ENCODE peak calls at places on chromosome 14, in four cellular contexts. X, E, F and V are unnamed samples.

GRCh38 chr14:53384536-53384935 is 231.4 kb upstream of the DDHD1 start:
- DNase-seq in X (no peak), E (no peak), F (no peak), V (no peak)

GRCh38 chr14:61671086-61671485 is 24.2 kb upstream of the HIF1A start:
- DNase-seq in X (no peak), E (no peak), F (no peak), V (no peak)

GRCh38 chr14:39417014-39417413 is 15.2 kb downstream of the FBXO33 start:
- DNase-seq in X (peak), E (peak), F (peak), V (peak)

GRCh38 chr14:60506985-60507829 is 1.7 kb upstream of the SIX6 start:
- DNase-seq in X (no peak), E (no peak), F (peak), V (no peak)

GRCh38 chr14:24695265-24696241 is 61.6 kb upstream of the GZMB start:
- DNase-seq in X (no peak), E (no peak), F (no peak), V (no peak)

GRCh38 chr14:42554091-42554490 is 947.4 kb downstream of the LRFN5 start:
- DNase-seq in X (no peak), E (no peak), F (no peak), V (no peak)

GRCh38 chr14:31829256-31829923 is 247.7 kb upstream of the ARHGAP5 start:
- DNase-seq in X (no peak), E (peak), F (peak), V (peak)

GRCh38 chr14:73239463-73240241 is 2.3 kb downstream of the PAPLN start:
- DNase-seq in X (no peak), E (peak), F (peak), V (peak)

GRCh38 chr14:77616454-77617229 is at the start of gene SPTLC2:
- DNase-seq in X (peak), E (peak), F (peak), V (peak)
- H3K4me2 ChIP-seq in X (peak), E (peak), F (peak), V (peak)

DNA sequence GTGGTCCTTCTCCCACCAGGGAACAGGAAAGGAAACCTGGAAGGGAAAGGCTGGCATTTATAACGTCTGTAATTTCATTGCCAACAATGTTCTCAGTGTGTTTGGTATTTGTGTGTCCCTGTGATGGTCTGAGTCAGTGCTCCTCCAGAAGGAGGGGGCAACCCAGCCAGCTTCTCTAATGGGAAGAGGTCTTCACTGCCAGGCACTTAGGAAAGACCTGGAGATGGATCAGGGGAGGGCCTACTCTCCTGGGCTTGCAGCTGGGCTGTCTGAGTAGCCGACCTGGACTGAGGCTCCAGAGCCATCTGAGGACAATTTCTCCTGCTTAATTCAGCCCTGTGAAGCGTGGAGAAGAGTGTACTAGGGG is 42.2 kb downstream of the ERH start:
- DNase-seq in X (no peak), E (no peak), F (no peak), V (peak)
- H3K9ac ChIP-seq in X (no peak), E (no peak), F (no peak), V (peak)

GRCh38 chr14:22159968-22160367 is 429.1 kb downstream of the DAD1 start:
- DNase-seq in X (no peak), E (no peak), F (no peak), V (no peak)

GRCh38 chr14:22159049-22159448 is 430.0 kb downstream of the DAD1 start:
- DNase-seq in X (no peak), E (peak), F (no peak), V (no peak)

GRCh38 chr14:22158560-22158959 is 430.5 kb downstream of the DAD1 start:
- DNase-seq in X (no peak), E (no peak), F (no peak), V (no peak)

GRCh38 chr14:22164616-22165015 is 424.4 kb downstream of the DAD1 start:
- DNase-seq in X (no peak), E (peak), F (no peak), V (no peak)

DNA sequence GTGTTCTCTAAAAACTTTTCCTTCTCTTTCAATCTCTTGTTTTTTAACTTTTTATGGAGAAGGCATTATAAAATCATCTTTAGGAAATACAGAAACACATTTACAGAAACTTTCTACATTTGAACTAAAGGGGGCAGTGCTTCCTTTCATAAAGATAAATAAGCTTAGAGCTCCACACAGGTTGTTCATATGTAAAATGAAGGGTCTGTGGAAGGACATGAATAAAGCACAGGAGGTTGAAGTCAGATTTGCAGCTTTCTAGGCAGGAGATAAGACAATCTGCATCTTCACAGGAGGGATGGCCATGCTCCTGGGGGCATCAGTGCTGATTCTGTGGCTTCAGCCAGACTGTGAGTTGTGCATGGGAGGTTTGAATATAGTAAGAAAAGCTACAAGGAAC is 426.0 kb downstream of the DAD1 start:
- DNase-seq in X (no peak), E (no peak), F (peak), V (peak)
- H3K4me2 ChIP-seq in X (no peak), E (no peak), F (no peak), V (no peak)

GRCh38 chr14:104794099-104794498 is 1.4 kb downstream of the AKT1 start:
- DNase-seq in X (no peak), E (peak), F (peak), V (peak)

GRCh38 chr14:104792945-104793702 is 2.4 kb downstream of the AKT1 start:
- DNase-seq in X (no peak), E (no peak), F (no peak), V (no peak)

GRCh38 chr14:104791425-104791824 is 4.1 kb downstream of the AKT1 start:
- DNase-seq in X (no peak), E (no peak), F (no peak), V (no peak)

GRCh38 chr14:104793703-104793959 is 1.9 kb downstream of the AKT1 start:
- DNase-seq in X (no peak), E (no peak), F (no peak), V (no peak)

GRCh38 chr14:104792101-104792884 is 3.3 kb downstream of the AKT1 start:
- DNase-seq in X (no peak), E (no peak), F (no peak), V (no peak)
- H3K9ac ChIP-seq in X (no peak), E (no peak), F (no peak), V (no peak)